ENCODE peak calls at places on chromosomes 2 and 18, in five cellular contexts. V is stomach, S is transverse colon, B is suprapubic skin, Q is tibial nerve. L is an unnamed sample.

GRCh38 chr2:239575931-239576445 is 175.2 kb upstream of the HDAC4 start:
- DNase-seq in V (no peak), S (no peak), B (no peak), Q (no peak), L (no peak)

GRCh38 chr2:237227190-237227988 is 141.7 kb downstream of the COPS8 start:
- DNase-seq in V (no peak), S (no peak), B (no peak), Q (no peak), L (no peak)

GRCh38 chr18:10916387-10916786 is 233.0 kb downstream of the PIEZO2 start:
- DNase-seq in V (no peak), S (no peak), B (no peak), Q (no peak), L (no peak)

GRCh38 chr18:23539911-23540475 is 36.7 kb downstream of the RMC1 start:
- DNase-seq in V (no peak), S (no peak), B (no peak), Q (no peak), L (no peak)

GRCh38 chr2:235032466-235032865 is 80.6 kb downstream of the SH3BP4 start:
- DNase-seq in V (no peak), S (no peak), B (peak; percentile 49), Q (no peak), L (no peak)

GRCh38 chr18:78992041-78992735 is 12.6 kb downstream of the SALL3 start:
- DNase-seq in V (no peak), S (no peak), B (peak; percentile 47), Q (no peak), L (no peak)

GRCh38 chr2:53131416-53131815 is 636.2 kb upstream of the CHAC2 start:
- DNase-seq in V (no peak), S (no peak), B (no peak), Q (no peak), L (no peak)

GRCh38 chr2:36380624-36381481 is 25.3 kb downstream of the CRIM1 start:
- DNase-seq in V (no peak), S (peak; percentile 65), B (no peak), Q (no peak), L (no peak)

DNA sequence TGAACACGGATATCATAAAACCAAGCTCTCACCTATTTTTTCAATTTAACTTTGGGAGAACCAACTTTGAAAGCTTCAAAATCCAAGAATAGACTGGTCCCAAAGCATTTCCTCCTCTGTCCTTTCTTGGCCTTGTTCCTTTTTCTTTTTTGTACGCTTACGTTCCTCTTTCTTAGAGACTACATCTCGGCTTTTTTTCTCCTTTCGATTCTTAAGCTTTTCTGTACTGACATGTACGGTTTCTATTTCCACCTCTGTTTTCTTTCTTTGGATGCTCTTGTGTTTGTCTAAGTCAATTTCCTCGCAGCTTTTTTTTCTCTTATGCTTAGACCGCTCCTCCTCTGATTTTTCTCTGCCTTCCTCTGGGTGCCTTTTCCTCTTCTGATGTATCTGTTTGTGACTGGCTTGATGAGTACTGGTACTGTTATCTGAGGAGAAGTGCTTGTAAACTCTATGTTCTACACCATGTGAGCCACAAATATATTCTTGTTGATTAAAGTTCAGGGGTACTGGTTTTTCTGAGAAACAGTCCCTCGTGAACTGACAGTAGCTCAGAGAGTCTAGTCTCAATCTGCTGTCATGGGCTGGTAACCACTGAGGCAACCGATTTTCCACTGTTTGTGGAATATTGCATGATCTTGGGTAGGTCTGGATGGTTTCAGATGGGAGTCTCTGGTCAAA is 11.5 kb upstream of the RNU2-63P start:
- DNase-seq in V (no peak), S (no peak), B (no peak), Q (no peak), L (no peak)
- TF ChIP-seq POLR2A in V (no peak), S (no peak), B (no peak), Q (no peak), L (no peak)

GRCh38 chr2:236170678-236171212 is 2.6 kb upstream of the GBX2 start:
- DNase-seq in V (no peak), S (no peak), B (no peak), Q (no peak), L (no peak)

GRCh38 chr2:236171213-236172201 is 3.3 kb upstream of the GBX2 start:
- DNase-seq in V (no peak), S (no peak), B (no peak), Q (no peak), L (no peak)

GRCh38 chr2:236169151-236169721 is 1.1 kb upstream of the GBX2 start:
- DNase-seq in V (no peak), S (no peak), B (no peak), Q (no peak), L (no peak)

GRCh38 chr2:236168110-236169067 is at the start of gene GBX2:
- DNase-seq in V (no peak), S (peak; percentile 28), B (no peak), Q (no peak), L (no peak)

DNA sequence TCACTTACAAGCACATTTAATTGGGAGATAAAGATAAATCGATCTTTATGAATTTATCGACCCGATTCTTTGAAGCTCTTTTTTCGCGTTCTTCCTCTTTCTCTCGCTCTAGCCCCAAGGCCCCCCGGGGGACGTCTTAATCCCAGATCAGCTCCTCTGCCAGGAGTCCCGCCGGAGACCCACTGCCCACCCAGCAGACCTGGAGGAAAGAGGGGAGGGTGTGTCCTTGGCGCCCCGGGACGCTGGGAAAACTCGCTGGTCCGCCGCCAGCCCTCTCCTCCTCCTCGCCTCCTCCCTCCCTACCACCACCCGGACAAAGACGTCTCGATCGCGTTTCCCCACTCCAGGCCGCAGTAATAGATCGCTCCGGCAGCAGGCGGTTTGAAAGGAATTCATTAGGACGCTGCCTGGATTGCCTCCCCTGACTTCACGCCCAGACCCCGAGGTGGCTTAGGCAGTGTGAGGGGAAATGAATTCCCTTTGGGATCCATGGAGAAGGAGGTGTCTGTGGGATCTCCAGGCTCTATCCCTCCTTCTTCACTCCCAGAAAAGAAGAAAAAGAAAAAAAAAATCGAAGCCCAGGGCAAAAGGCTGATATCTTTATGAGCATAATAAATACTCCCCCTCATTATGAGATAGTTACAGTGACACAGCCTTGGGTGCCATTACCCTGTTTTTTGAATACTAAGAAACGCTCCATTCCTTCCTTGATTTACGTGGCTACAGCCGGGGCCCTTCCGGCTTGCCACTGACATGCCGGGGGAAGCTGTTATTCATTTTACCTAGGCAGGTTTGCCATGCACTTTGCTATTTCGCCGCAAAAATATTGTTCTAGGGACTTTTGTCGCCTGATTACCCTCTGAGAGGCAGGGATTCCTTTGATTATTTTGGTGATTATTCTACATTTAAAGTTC is 1.8 kb upstream of the GBX2 start:
- DNase-seq in V (no peak), S (no peak), B (no peak), Q (no peak), L (no peak)
- H3K4me3 ChIP-seq in V (no peak overlapping the region), S (no peak overlapping the region), B (no peak overlapping the region), Q (no peak overlapping the region), L (no peak overlapping the region)

GRCh38 chr2:192245329-192245728 is 50.6 kb upstream of the TMEFF2 start:
- DNase-seq in V (no peak), S (no peak), B (no peak), Q (peak; percentile 7), L (no peak)
- TF ChIP-seq EP300 in V (no peak), S (no peak), B (no peak), Q (no peak), L (no peak)

GRCh38 chr2:188986839-188987238 is 12.7 kb downstream of the COL3A1 start:
- DNase-seq in V (no peak), S (no peak), B (no peak), Q (no peak), L (no peak)
- TF ChIP-seq POLR2A in V (no peak), S (no peak), B (no peak), Q (no peak), L (no peak)

GRCh38 chr2:85438291-85439110 is 20.0 kb downstream of the SH2D6 start:
- DNase-seq in V (peak; percentile 41), S (no peak), B (peak; percentile 74), Q (no peak), L (no peak)
- H3K4me3 ChIP-seq in V (peak overlapping the region; percentile 31), S (peak overlapping the region; percentile 55), B (peak overlapping the region; percentile 49), Q (peak overlapping the region; percentile 20), L (peak overlapping the region; percentile 58)

GRCh38 chr18:6920099-6920955 is 190.8 kb downstream of the ARHGAP28 start:
- DNase-seq in V (peak; percentile 77), S (peak; percentile 73), B (peak; percentile 63), Q (peak; percentile 79), L (no peak)

GRCh38 chr18:6917082-6917481 is 187.6 kb downstream of the ARHGAP28 start:
- DNase-seq in V (no peak), S (no peak), B (no peak), Q (no peak), L (no peak)

GRCh38 chr18:6927136-6927535 is 190.5 kb downstream of the LAMA1 start:
- DNase-seq in V (no peak), S (no peak), B (no peak), Q (no peak), L (no peak)

GRCh38 chr18:6923220-6923619 is 193.7 kb downstream of the ARHGAP28 start:
- DNase-seq in V (no peak), S (no peak), B (no peak), Q (no peak), L (no peak)

GRCh38 chr18:6921571-6921970 is 192.1 kb downstream of the ARHGAP28 start:
- DNase-seq in V (no peak), S (no peak), B (no peak), Q (no peak), L (no peak)
- TF ChIP-seq EP300 in V (no peak), S (no peak), B (no peak), Q (no peak), L (no peak)

L was measured in esophagus muscularis mucosa.